ENCODE peak calls at places on chromosomes 13 and 19, in eight cellular contexts. Y is mesothelial cell of epicardium, E is tibial nerve, O is mucosa of descending colon, I is IMR-90, X is prostate gland, J is astrocyte of the spinal cord, V is AG04450. W is an unnamed sample.

GRCh38 chr19:5192568-5192967 is 148.0 kb downstream of the PTPRS start:
- DNase-seq in Y (no peak), E (no peak), O (no peak), I (no peak), X (no peak), J (no peak), V (no peak), W (no peak)

GRCh38 chr13:27334774-27335490 is 64.3 kb downstream of the RASL11A start:
- DNase-seq in Y (no peak), E (no peak), O (no peak), I (peak), X (no peak), J (no peak), V (peak), W (no peak)

GRCh38 chr13:80873589-80873988 is 532.7 kb upstream of the SPRY2 start:
- DNase-seq in Y (no peak), E (no peak), O (no peak), I (no peak), X (no peak), J (no peak), V (no peak), W (no peak)

GRCh38 chr13:45196091-45196490 is 4.8 kb downstream of the KCTD4 start:
- DNase-seq in Y (no peak), E (no peak), O (no peak), I (no peak), X (no peak), J (no peak), V (no peak), W (no peak)

GRCh38 chr13:66618702-66619101 is 611.4 kb downstream of the PCDH9 start:
- DNase-seq in Y (no peak), E (no peak), O (no peak), I (peak), X (no peak), J (peak), V (peak), W (no peak)

GRCh38 chr19:46731007-46731501 is 14.1 kb upstream of the PRKD2 start:
- DNase-seq in Y (no peak), E (no peak), O (no peak), I (peak), X (no peak), J (peak), V (peak), W (no peak)

GRCh38 chr19:50377051-50377441 is 789 bp downstream of the NR1H2 start:
- DNase-seq in Y (no peak), E (no peak), O (peak), I (no peak), X (no peak), J (no peak), V (no peak), W (peak)

GRCh38 chr13:28741080-28741479 is 22.3 kb upstream of the SLC46A3 start:
- DNase-seq in Y (no peak), E (no peak), O (no peak), I (peak), X (no peak), J (no peak), V (no peak), W (no peak)

GRCh38 chr13:110950819-110951570 is 36.1 kb upstream of the ANKRD10 start:
- DNase-seq in Y (no peak), E (no peak), O (no peak), I (no peak), X (no peak), J (no peak), V (no peak), W (no peak)

GRCh38 chr13:98155475-98156111 is 12.7 kb downstream of the FARP1 start:
- DNase-seq in Y (no peak), E (no peak), O (no peak), I (peak), X (no peak), J (peak), V (no peak), W (no peak)

GRCh38 chr13:23980160-23980551 is 82.9 kb upstream of the C1QTNF9B start:
- DNase-seq in Y (peak), E (peak), O (peak), I (peak), X (peak), J (peak), V (peak), W (peak)

GRCh38 chr13:110516500-110516899 is 45.0 kb downstream of the RAB20 start:
- DNase-seq in Y (no peak), E (no peak), O (peak), I (no peak), X (no peak), J (no peak), V (no peak), W (no peak)

GRCh38 chr13:90420683-90421082 is 926.8 kb upstream of the MIR17HG start:
- DNase-seq in Y (no peak), E (no peak), O (no peak), I (peak), X (no peak), J (no peak), V (no peak), W (no peak)
- TF ChIP-seq CTCF in Y (no peak), E (no peak), O (no peak), I (peak), X (no peak), J (peak), V (peak), W (no peak)

GRCh38 chr13:96984061-96984508 is 10.2 kb downstream of the OXGR1 start:
- DNase-seq in Y (no peak), E (no peak), O (peak), I (no peak), X (peak), J (no peak), V (no peak), W (no peak)
- TF ChIP-seq CTCF in Y (no peak), E (peak), O (peak), I (no peak), X (peak), J (no peak), V (no peak), W (no peak)

GRCh38 chr13:78875792-78876580 is 217.0 kb upstream of the OBI1 start:
- DNase-seq in Y (no peak), E (no peak), O (no peak), I (no peak), X (no peak), J (no peak), V (no peak), W (no peak)
- TF ChIP-seq CTCF in Y (no peak), E (no peak), O (no peak), I (no peak), X (no peak), J (no peak), V (no peak), W (no peak)

GRCh38 chr13:34137200-34137599 is 319.3 kb downstream of the RFC3 start:
- DNase-seq in Y (no peak), E (no peak), O (no peak), I (no peak), X (no peak), J (no peak), V (no peak), W (no peak)

GRCh38 chr13:34143637-34144036 is 325.7 kb downstream of the RFC3 start:
- DNase-seq in Y (no peak), E (no peak), O (no peak), I (no peak), X (no peak), J (no peak), V (no peak), W (no peak)

GRCh38 chr13:34145061-34145460 is 327.1 kb downstream of the RFC3 start:
- DNase-seq in Y (no peak), E (no peak), O (no peak), I (no peak), X (no peak), J (no peak), V (no peak), W (no peak)

GRCh38 chr13:34139660-34140059 is 321.7 kb downstream of the RFC3 start:
- DNase-seq in Y (no peak), E (no peak), O (no peak), I (no peak), X (no peak), J (no peak), V (no peak), W (no peak)
- TF ChIP-seq CTCF in Y (no peak), E (no peak), O (no peak), I (no peak), X (no peak), J (no peak), V (no peak), W (no peak)

GRCh38 chr19:27776524-27776923 is 1436.4 kb downstream of the UQCRFS1 start:
- DNase-seq in Y (no peak), E (no peak), O (no peak), I (no peak), X (no peak), J (no peak), V (no peak), W (no peak)

GRCh38 chr19:27777242-27777641 is 1435.7 kb downstream of the UQCRFS1 start:
- DNase-seq in Y (no peak), E (no peak), O (no peak), I (no peak), X (no peak), J (no peak), V (no peak), W (no peak)

GRCh38 chr19:27776020-27776419 is 1436.9 kb downstream of the UQCRFS1 start:
- DNase-seq in Y (no peak), E (no peak), O (no peak), I (peak), X (no peak), J (peak), V (no peak), W (no peak)

GRCh38 chr19:27779953-27780352 is 1433.0 kb downstream of the UQCRFS1 start:
- DNase-seq in Y (no peak), E (no peak), O (no peak), I (no peak), X (no peak), J (no peak), V (no peak), W (no peak)

GRCh38 chr19:27777726-27778125 is 1435.2 kb downstream of the UQCRFS1 start:
- DNase-seq in Y (no peak), E (no peak), O (no peak), I (no peak), X (no peak), J (no peak), V (no peak), W (no peak)
- TF ChIP-seq CTCF in Y (peak), E (no peak), O (no peak), I (no peak), X (no peak), J (peak), V (no peak), W (no peak)

GRCh38 chr19:8109890-8110662 is 39.3 kb downstream of the FBN3 start:
- DNase-seq in Y (no peak), E (no peak), O (no peak), I (no peak), X (no peak), J (no peak), V (no peak), W (no peak)
- TF ChIP-seq CTCF in Y (no peak), E (no peak), O (no peak), I (no peak), X (no peak), J (no peak), V (no peak), W (no peak)

GRCh38 chr13:51594432-51594831 is 10.2 kb downstream of the WDFY2 start:
- DNase-seq in Y (no peak), E (no peak), O (no peak), I (no peak), X (no peak), J (no peak), V (no peak), W (no peak)

GRCh38 chr13:51590231-51590630 is 6.0 kb downstream of the WDFY2 start:
- DNase-seq in Y (no peak), E (no peak), O (no peak), I (no peak), X (no peak), J (no peak), V (no peak), W (no peak)

GRCh38 chr13:51589793-51590192 is 5.5 kb downstream of the WDFY2 start:
- DNase-seq in Y (no peak), E (no peak), O (no peak), I (no peak), X (no peak), J (no peak), V (no peak), W (no peak)

GRCh38 chr13:51588406-51588949 is 4.2 kb downstream of the WDFY2 start:
- DNase-seq in Y (no peak), E (no peak), O (no peak), I (no peak), X (no peak), J (no peak), V (no peak), W (no peak)

DNA sequence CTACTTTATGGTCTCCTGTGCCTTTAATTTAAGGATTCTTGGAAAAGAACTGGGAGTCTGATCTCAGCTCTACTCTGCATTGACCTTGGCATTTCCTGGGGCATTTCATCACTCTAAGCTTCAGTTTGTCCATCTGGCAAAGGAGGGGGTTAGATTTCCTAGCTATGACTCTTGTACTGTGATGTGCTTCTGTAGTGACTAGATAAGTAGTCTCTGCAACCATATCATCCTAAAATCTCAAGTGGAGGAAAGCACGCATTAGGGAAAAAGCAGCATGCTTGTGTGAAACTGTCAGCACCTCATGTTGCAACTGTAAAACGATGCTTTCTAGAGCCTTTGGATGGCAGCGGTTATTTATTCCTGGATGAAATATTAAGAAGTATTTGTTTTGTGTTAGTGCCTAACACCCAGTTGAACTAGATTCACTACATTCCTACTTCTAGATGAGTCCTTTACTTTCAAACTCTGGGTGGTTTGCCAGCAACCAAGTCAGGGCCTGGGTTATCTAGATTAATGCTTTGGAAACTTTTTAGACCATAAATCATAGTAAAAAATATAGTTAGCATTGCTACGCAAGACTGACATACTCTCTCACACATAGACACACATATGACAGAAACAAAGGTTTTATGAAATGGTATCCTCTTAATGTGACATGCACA is 6.8 kb downstream of the WDFY2 start:
- DNase-seq in Y (no peak), E (no peak), O (no peak), I (peak), X (peak), J (peak), V (peak), W (no peak)
- TF ChIP-seq CTCF in Y (no peak), E (no peak), O (no peak), I (peak), X (peak), J (no peak), V (peak), W (no peak)